ENCODE peak calls at places on chromosomes 7 and 10, in nine cellular contexts. A, Y, C, R, J, Q, V, Z and L are unnamed samples.

GRCh38 chr10:102413053-102413705 is 5.4 kb downstream of the PSD start:
- DNase-seq in V (no peak), A (no peak), J (no peak), Z (no peak), R (no peak), Y (no peak), Q (no peak), C (peak), L (no peak)

GRCh38 chr7:81162234-81162633 is 243.4 kb upstream of the SEMA3C start:
- DNase-seq in C (no peak), V (no peak), A (no peak), R (no peak), Q (no peak), Z (peak), Y (no peak), J (no peak), L (no peak)

GRCh38 chr10:14478639-14479038 is 147.9 kb upstream of the FRMD4A start:
- DNase-seq in Z (peak), C (peak), J (no peak), Q (peak), Y (no peak), R (peak), A (no peak), V (no peak), L (no peak)

GRCh38 chr10:129096340-129096984 is 370.6 kb upstream of the MGMT start:
- DNase-seq in V (no peak), R (no peak), J (peak), A (no peak), C (no peak), Y (no peak), Z (no peak), Q (peak), L (no peak)

GRCh38 chr7:101093907-101094306 is 8.6 kb downstream of the TRIM56 start:
- DNase-seq in Y (no peak), R (no peak), J (no peak), Q (no peak), V (no peak), A (no peak), C (no peak), Z (no peak), L (no peak)

GRCh38 chr10:112643600-112643999 is 196.6 kb downstream of the VTI1A start:
- DNase-seq in R (no peak), Q (no peak), Y (peak), A (no peak), V (no peak), C (no peak), Z (no peak), J (no peak), L (no peak)

GRCh38 chr10:62424026-62424425 is 49.9 kb downstream of the ZNF365 start:
- DNase-seq in A (no peak), Z (no peak), Q (no peak), J (no peak), R (no peak), Y (no peak), V (no peak), C (peak), L (no peak)

GRCh38 chr10:101397140-101397539 is 43.2 kb downstream of the BTRC start:
- DNase-seq in J (no peak), C (peak), Z (peak), R (peak), A (no peak), Y (peak), V (no peak), Q (no peak), L (no peak)

GRCh38 chr10:62733654-62734293 is 70.7 kb upstream of the ADO start:
- DNase-seq in J (no peak), Q (no peak), A (no peak), C (no peak), Y (no peak), R (no peak), V (no peak), Z (no peak), L (no peak)

GRCh38 chr7:127863082-127863481 is 168.2 kb downstream of the LRRC4 start:
- DNase-seq in C (no peak), Q (no peak), Y (no peak), Z (no peak), V (no peak), A (no peak), J (no peak), R (no peak), L (no peak)

GRCh38 chr7:91657386-91658120 is 222.9 kb downstream of the MTERF1 start:
- DNase-seq in A (no peak), C (peak), R (no peak), Z (no peak), V (no peak), Q (no peak), J (no peak), Y (no peak), L (no peak)

GRCh38 chr7:92988051-92988450 is 129.7 kb downstream of the SAMD9 start:
- DNase-seq in Y (peak), J (no peak), V (no peak), R (peak), A (no peak), Q (no peak), C (peak), Z (peak), L (no peak)

GRCh38 chr7:15921576-15921975 is 235.1 kb upstream of the MEOX2 start:
- DNase-seq in V (no peak), R (no peak), A (no peak), Y (no peak), C (no peak), J (no peak), Z (no peak), Q (no peak), L (no peak)

GRCh38 chr10:23158370-23158769 is 33.7 kb upstream of the PTF1A start:
- DNase-seq in A (peak), Z (peak), Q (no peak), C (peak), J (no peak), Y (peak), R (peak), V (no peak), L (peak)

GRCh38 chr10:1412531-1413189 is 324.7 kb downstream of the ADARB2 start:
- DNase-seq in Y (no peak), R (no peak), A (no peak), J (no peak), V (no peak), Q (no peak), C (no peak), Z (no peak), L (no peak)

GRCh38 chr7:157046681-157047080 is 36.2 kb upstream of the MNX1 start:
- DNase-seq in C (no peak), Y (no peak), J (no peak), Z (no peak), V (no peak), A (peak), R (no peak), Q (no peak), L (no peak)

GRCh38 chr7:31145339-31145738 is 93.2 kb downstream of the ADCYAP1R1 start:
- DNase-seq in Q (no peak), Z (no peak), C (peak), V (no peak), Y (no peak), J (no peak), R (no peak), A (no peak), L (no peak)

GRCh38 chr7:129512192-129512591 is 9.9 kb downstream of the SMKR1 start:
- DNase-seq in V (no peak), Z (no peak), Y (no peak), Q (no peak), R (no peak), A (no peak), J (no peak), C (no peak), L (no peak)

GRCh38 chr7:115585015-115585655 is 445.4 kb downstream of the TFEC start:
- DNase-seq in A (no peak), C (no peak), Y (no peak), Z (no peak), V (no peak), R (no peak), J (no peak), Q (no peak), L (no peak)

GRCh38 chr7:38880454-38880853 is 28.5 kb downstream of the VPS41 start:
- DNase-seq in Y (no peak), Z (no peak), C (no peak), R (no peak), J (no peak), V (no peak), Q (no peak), A (no peak), L (no peak)

GRCh38 chr10:3780056-3780765 is 4.8 kb downstream of the KLF6 start:
- DNase-seq in A (no peak), R (no peak), J (no peak), Q (no peak), C (no peak), Z (no peak), V (no peak), Y (no peak), L (no peak)

GRCh38 chr7:151313857-151314256 is 27.8 kb upstream of the NUB1 start:
- DNase-seq in V (peak), J (no peak), A (no peak), R (no peak), Z (no peak), Y (no peak), C (no peak), Q (peak), L (no peak)

GRCh38 chr7:130386876-130387275 is 6.6 kb downstream of the CPA1 start:
- DNase-seq in J (no peak), R (no peak), Z (no peak), V (no peak), A (peak), C (no peak), Y (no peak), Q (peak), L (no peak)

GRCh38 chr10:3764626-3765375 is 20.2 kb downstream of the KLF6 start:
- DNase-seq in V (no peak), R (no peak), Q (no peak), Y (no peak), Z (peak), A (no peak), J (peak), C (no peak), L (peak)

DNA sequence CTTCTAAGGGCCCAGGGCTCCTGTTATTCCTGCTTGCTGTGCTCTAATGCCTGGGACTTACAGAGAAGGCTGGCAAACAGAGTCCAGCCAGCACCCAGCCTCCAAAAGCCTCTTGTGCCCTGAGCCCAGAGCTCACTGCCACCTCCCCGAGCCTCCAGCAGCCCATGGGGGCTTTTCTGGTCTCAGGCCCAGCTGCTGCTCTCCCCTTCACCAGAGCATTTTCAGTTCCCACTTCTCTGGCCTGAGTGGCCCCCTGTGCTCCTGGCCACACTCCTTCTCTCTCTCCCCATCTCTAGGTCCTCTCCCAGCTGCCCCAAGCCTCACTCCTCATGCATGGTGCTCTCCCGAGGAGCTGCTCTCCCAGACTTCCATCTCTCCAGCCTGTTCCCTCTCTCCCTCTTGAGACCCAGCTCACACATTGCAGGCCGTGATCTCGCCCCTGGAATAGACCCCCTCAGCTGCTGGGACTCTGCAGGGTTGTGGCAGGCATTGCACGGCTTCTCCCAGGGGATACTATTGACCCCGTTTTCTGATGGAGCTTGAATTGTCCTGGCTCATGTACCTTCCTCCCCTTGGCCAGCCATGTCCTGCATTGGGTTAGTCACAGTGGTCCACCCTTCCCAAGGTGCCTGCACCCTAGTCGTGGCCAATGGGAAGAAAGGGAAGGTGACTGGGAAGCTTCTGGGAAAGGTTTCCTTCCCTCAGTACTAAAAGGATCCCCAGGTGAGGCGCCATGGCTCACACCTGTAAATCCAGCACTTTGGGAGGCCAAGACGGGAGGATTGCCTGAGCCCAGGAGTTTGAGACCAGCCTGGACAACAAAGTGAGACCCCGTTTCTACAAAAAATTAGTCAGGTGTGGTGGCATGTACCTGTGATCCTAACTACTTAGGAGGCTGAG is 9.0 kb upstream of the RASSF4 start:
- DNase-seq in Y (no peak), A (peak), V (no peak), J (no peak), Q (peak), R (no peak), C (no peak), Z (no peak), L (no peak)
- TF ChIP-seq POLR2AphosphoS5 in Y (no peak), A (no peak), V (no peak), J (no peak), Q (no peak), R (no peak), C (no peak), Z (no peak), L (no peak)

GRCh38 chr10:29663718-29664117 is 28.9 kb upstream of the SVIL start:
- DNase-seq in Q (no peak), V (no peak), C (no peak), A (no peak), Z (no peak), R (no peak), Y (no peak), J (no peak), L (no peak)

GRCh38 chr10:29656451-29656992 is 21.8 kb upstream of the SVIL start:
- DNase-seq in J (no peak), V (no peak), R (no peak), Z (no peak), C (no peak), Y (no peak), Q (no peak), A (no peak), L (no peak)

GRCh38 chr10:29659770-29660097 is 25.0 kb upstream of the SVIL start:
- DNase-seq in A (no peak), Q (no peak), R (no peak), J (no peak), Z (no peak), V (no peak), Y (no peak), C (no peak), L (no peak)

GRCh38 chr10:29657719-29658274 is 23.0 kb upstream of the SVIL start:
- DNase-seq in Y (no peak), V (no peak), A (no peak), Q (no peak), J (no peak), C (no peak), Z (no peak), R (no peak), L (no peak)

GRCh38 chr10:29658984-29659769 is 24.4 kb upstream of the SVIL start:
- DNase-seq in V (no peak), Z (peak), J (no peak), Y (peak), C (no peak), Q (peak), R (peak), A (no peak), L (peak)
- TF ChIP-seq POLR2AphosphoS5 in V (peak), Z (no peak), J (no peak), Y (no peak), C (no peak), Q (peak), R (peak), A (no peak), L (no peak)

GRCh38 chr10:84292502-84292901 is 35.9 kb upstream of the CCSER2 start:
- DNase-seq in J (no peak), A (no peak), Z (no peak), C (no peak), V (no peak), R (no peak), Y (no peak), Q (no peak), L (no peak)

GRCh38 chr10:84293171-84293570 is 35.2 kb upstream of the CCSER2 start:
- DNase-seq in C (no peak), R (no peak), V (no peak), Q (no peak), Z (no peak), A (no peak), J (no peak), Y (no peak), L (no peak)

GRCh38 chr10:84291389-84291788 is 37.0 kb upstream of the CCSER2 start:
- DNase-seq in V (no peak), R (no peak), Z (peak), Y (peak), A (no peak), J (no peak), C (peak), Q (no peak), L (no peak)

GRCh38 chr10:84294766-84295447 is 33.5 kb upstream of the CCSER2 start:
- DNase-seq in A (no peak), V (no peak), C (no peak), Y (no peak), R (no peak), Z (no peak), J (no peak), Q (no peak), L (no peak)

GRCh38 chr10:84293574-84294016 is 34.8 kb upstream of the CCSER2 start:
- DNase-seq in R (no peak), J (no peak), C (no peak), A (no peak), Y (no peak), Q (no peak), Z (peak), V (no peak), L (no peak)
- TF ChIP-seq POLR2AphosphoS5 in R (no peak), J (no peak), C (no peak), A (no peak), Y (no peak), Q (no peak), Z (peak), V (no peak), L (no peak)

DNA sequence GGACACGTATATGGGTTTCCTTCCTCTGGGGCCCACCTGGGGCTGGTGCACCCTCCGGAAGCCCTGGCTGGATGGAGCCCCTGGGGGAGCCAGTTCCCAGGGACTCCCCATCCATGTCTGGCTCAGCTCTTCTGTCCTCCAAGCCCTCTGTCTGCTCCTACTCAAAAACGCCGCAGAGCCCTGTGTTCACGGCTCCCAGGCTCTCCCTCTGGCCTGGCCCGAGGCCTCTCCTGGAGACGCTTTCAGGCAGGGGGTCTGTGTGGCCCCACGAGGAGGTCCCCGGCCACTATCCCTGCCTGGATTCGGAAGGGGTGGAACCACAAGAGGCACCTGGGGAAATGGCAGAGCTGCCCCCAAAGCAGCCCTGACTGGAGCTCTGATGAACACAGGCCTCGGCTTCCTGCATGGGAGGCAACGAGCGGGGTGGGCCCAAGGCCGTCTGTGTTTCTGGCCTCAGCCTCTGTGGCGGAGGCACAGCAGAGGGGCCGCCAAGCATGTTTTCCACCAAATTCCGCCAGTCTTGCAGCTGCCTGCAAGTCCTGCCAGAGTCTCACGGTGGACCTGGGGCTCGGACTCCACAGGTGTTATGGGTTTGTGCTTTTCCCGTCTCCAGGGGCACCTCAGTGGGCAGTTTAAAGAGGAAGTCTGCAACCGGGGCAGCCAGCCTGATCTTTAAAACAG is 22.6 kb upstream of the INPP5A start:
- DNase-seq in J (peak), C (peak), Y (no peak), Z (no peak), Q (peak), A (no peak), V (peak), R (no peak), L (no peak)
- TF ChIP-seq POLR2AphosphoS5 in J (no peak), C (no peak), Y (no peak), Z (no peak), Q (no peak), A (no peak), V (no peak), R (no peak), L (no peak)

GRCh38 chr7:1223196-1224092 is 9.2 kb upstream of the UNCX start:
- DNase-seq in V (no peak), A (peak), Z (peak), Y (peak), J (no peak), Q (no peak), C (peak), R (no peak), L (peak)
- TF ChIP-seq POLR2AphosphoS5 in V (no peak), A (no peak), Z (no peak), Y (no peak), J (no peak), Q (no peak), C (no peak), R (no peak), L (no peak)

DNA sequence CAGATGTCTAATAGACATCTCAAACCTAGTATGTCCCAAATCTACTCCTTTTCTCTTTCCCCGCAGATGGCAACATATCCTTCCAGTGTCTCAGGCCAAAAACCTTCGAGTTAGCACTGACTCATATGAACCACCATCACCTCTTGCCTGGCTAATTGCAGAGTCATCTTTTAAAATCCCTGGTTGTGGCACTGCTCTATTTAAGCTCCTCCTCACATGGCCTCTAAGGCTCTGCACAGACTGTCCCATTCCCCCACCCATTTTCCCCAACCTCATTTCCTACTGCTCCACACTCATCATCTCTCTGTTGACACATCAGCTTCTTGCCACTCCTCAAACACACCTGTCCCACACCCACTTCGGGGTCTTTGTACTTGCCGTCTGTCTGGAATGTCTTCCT is 16.8 kb upstream of the HBP1 start:
- DNase-seq in R (no peak), C (no peak), Z (no peak), Y (no peak), Q (no peak), A (no peak), V (no peak), J (no peak), L (no peak)
- TF ChIP-seq POLR2AphosphoS5 in R (no peak), C (no peak), Z (no peak), Y (no peak), Q (no peak), A (no peak), V (no peak), J (no peak), L (no peak)

GRCh38 chr10:11933837-11934236 is 108.8 kb downstream of the UPF2 start:
- DNase-seq in Y (no peak), R (no peak), Z (no peak), A (no peak), J (no peak), V (no peak), C (no peak), Q (no peak), L (no peak)
- TF ChIP-seq POLR2AphosphoS5 in Y (no peak), R (no peak), Z (no peak), A (no peak), J (no peak), V (no peak), C (no peak), Q (no peak), L (no peak)

GRCh38 chr7:111919690-111920179 is 286.5 kb downstream of the DOCK4 start:
- DNase-seq in J (no peak), Y (peak), A (no peak), R (peak), Z (no peak), Q (no peak), V (no peak), C (no peak), L (no peak)
- TF ChIP-seq POLR2AphosphoS5 in J (no peak), Y (no peak), A (no peak), R (no peak), Z (no peak), Q (no peak), V (no peak), C (no peak), L (no peak)

GRCh38 chr10:43128958-43129706 is 9.1 kb upstream of the CSGALNACT2 start:
- DNase-seq in A (peak), Y (no peak), Q (no peak), Z (peak), C (no peak), J (no peak), V (no peak), R (peak), L (peak)
- TF ChIP-seq POLR2AphosphoS5 in A (no peak), Y (no peak), Q (no peak), Z (no peak), C (no peak), J (no peak), V (no peak), R (no peak), L (peak)

GRCh38 chr7:155254018-155254417 is 43.7 kb upstream of the INSIG1 start:
- DNase-seq in Z (no peak), Y (no peak), Q (no peak), J (no peak), R (no peak), C (no peak), A (no peak), V (peak), L (no peak)
- TF ChIP-seq POLR2AphosphoS5 in Z (no peak), Y (no peak), Q (no peak), J (no peak), R (no peak), C (no peak), A (no peak), V (no peak), L (no peak)